ENCODE peak calls at places on chromosomes 13 and 19, in seven cellular contexts. O is foreskin keratinocyte, M is left ventricle myocardium inferior, P is NCI-H1694, W is AG04450, U is lung microvascular endothelial cell, G is renal cortical epithelial cell. E is an unnamed sample.

GRCh38 chr19:19062454-19063182 is 1.2 kb upstream of the SLC25A42 start:
- DNase-seq in O (no peak), M (no peak), P (no peak), W (peak; percentile 11), U (no peak), G (peak; percentile 15), E (no peak)

GRCh38 chr13:50798923-50799322 is 44.6 kb downstream of the DLEU7 start:
- DNase-seq in O (no peak), M (no peak), P (no peak), W (no peak), U (no peak), G (peak; percentile 41), E (no peak)

GRCh38 chr13:102555914-102556553 is 40.8 kb upstream of the TPP2 start:
- DNase-seq in O (peak; percentile 36), M (no peak), P (peak; percentile 77), W (no peak), U (peak; percentile 59), G (peak; percentile 53), E (no peak)

GRCh38 chr19:32339988-32340874 is 5.2 kb upstream of the ZNF507 start:
- DNase-seq in O (no peak), M (peak; percentile 68), P (peak; percentile 58), W (no peak), U (peak; percentile 74), G (peak; percentile 31), E (peak; percentile 55)

GRCh38 chr13:27789495-27790303 is 2.6 kb upstream of the GSX1 start:
- DNase-seq in O (no peak), M (no peak), P (no peak), W (no peak), U (no peak), G (no peak), E (no peak)

GRCh38 chr19:2048959-2049740 is 1.9 kb downstream of the MKNK2 start:
- DNase-seq in O (no peak), M (no peak), P (no peak), W (no peak), U (no peak), G (peak; percentile 34), E (no peak)

GRCh38 chr19:57512845-57513244 is 13.1 kb downstream of the ZNF773 start:
- DNase-seq in O (no peak), M (no peak), P (no peak), W (no peak), U (peak; percentile 34), G (no peak), E (no peak)

GRCh38 chr13:112702983-112703379 is 13.1 kb downstream of the ATP11A start:
- DNase-seq in O (no peak), M (no peak), P (no peak), W (no peak), U (no peak), G (no peak), E (no peak)

GRCh38 chr13:111902726-111903125 is 164.2 kb upstream of the SOX1 start:
- DNase-seq in O (no peak), M (no peak), P (no peak), W (no peak), U (no peak), G (no peak), E (no peak)

GRCh38 chr13:93674337-93674755 is 447.7 kb downstream of the GPC6 start:
- DNase-seq in O (no peak), M (no peak), P (no peak), W (no peak), U (no peak), G (no peak), E (no peak)